ENCODE peak calls at places on chromosomes 7 and 10, in four cellular contexts. M is left colon, D is lung, S is heart right ventricle. O is an unnamed sample.

GRCh38 chr7:44911911-44912310 is 26.6 kb upstream of the PURB start:
- ATAC-seq in D (no peak), S (no peak), M (no peak), O (peak)

GRCh38 chr10:21272585-21273399 is 252.7 kb downstream of the SKIDA1 start:
- ATAC-seq in D (no peak), M (no peak), S (no peak), O (no peak)

GRCh38 chr10:68121862-68122261 is 12.6 kb downstream of the MYPN start:
- ATAC-seq in D (no peak), M (no peak), S (no peak), O (no peak)

GRCh38 chr7:117323877-117324699 is 1.2 kb upstream of the WNT2 start:
- ATAC-seq in S (peak), M (no peak), D (peak), O (peak)

GRCh38 chr10:48333856-48334255 is 27.4 kb downstream of the MAPK8 start:
- ATAC-seq in D (no peak), M (no peak), S (peak), O (peak)

GRCh38 chr7:34734786-34735185 is 76.8 kb downstream of the NPSR1 start:
- ATAC-seq in M (no peak), S (no peak), D (no peak), O (no peak)

GRCh38 chr10:59240581-59241183 is 64.2 kb downstream of the PHYHIPL start:
- ATAC-seq in S (no peak), M (peak), D (no peak), O (no peak)

GRCh38 chr10:57716884-57717283 is 550.8 kb downstream of the IPMK start:
- ATAC-seq in D (no peak), M (peak), S (no peak), O (no peak)

GRCh38 chr7:33722383-33723096 is 182.8 kb upstream of the BMPER start:
- ATAC-seq in M (no peak), S (no peak), D (no peak), O (peak)

GRCh38 chr7:155456772-155457543 is 971 bp upstream of the EN2 start:
- ATAC-seq in S (peak), M (peak), D (no peak), O (peak)

GRCh38 chr10:43395571-43396060 is 13.4 kb downstream of the HNRNPF start:
- ATAC-seq in S (no peak), D (no peak), M (peak), O (no peak)

GRCh38 chr7:2399848-2400587 is 3.4 kb upstream of the CHST12 start:
- ATAC-seq in M (no peak), S (peak), D (no peak), O (no peak)

GRCh38 chr7:150823484-150824126 is 23.0 kb downstream of the TMEM176A start:
- ATAC-seq in S (peak), D (no peak), M (no peak), O (no peak)

GRCh38 chr10:76342996-76343395 is 911.6 kb downstream of the LRMDA start:
- ATAC-seq in D (no peak), M (no peak), S (no peak), O (no peak)

GRCh38 chr10:19788902-19789301 is 27.3 kb upstream of the PLXDC2 start:
- ATAC-seq in D (no peak), S (no peak), M (no peak), O (no peak)

GRCh38 chr10:76185476-76186255 is 754.2 kb downstream of the LRMDA start:
- ATAC-seq in M (no peak), D (no peak), S (no peak), O (no peak)

GRCh38 chr10:47423476-47423875 is 39.4 kb upstream of the ZNF488 start:
- ATAC-seq in M (no peak), S (no peak), D (no peak), O (no peak)

GRCh38 chr7:155815332-155816191 is 3.3 kb upstream of the SHH start:
- ATAC-seq in M (peak), D (peak), S (peak), O (peak)

GRCh38 chr7:131322046-131322445 is 5.6 kb upstream of the MKLN1 start:
- ATAC-seq in D (no peak), S (no peak), M (no peak), O (no peak)

GRCh38 chr10:80158598-80159127 is 26.1 kb downstream of the PLAC9 start:
- ATAC-seq in M (peak), S (peak), D (peak), O (peak)

GRCh38 chr7:136677456-136678365 is 190.7 kb upstream of the CHRM2 start:
- ATAC-seq in S (no peak), M (no peak), D (no peak), O (no peak)

GRCh38 chr10:5971315-5971832 is 6.0 kb downstream of the IL15RA start:
- ATAC-seq in M (peak), S (peak), D (peak), O (peak)

GRCh38 chr10:13924020-13924725 is 337.4 kb downstream of the PRPF18 start:
- ATAC-seq in S (peak), M (no peak), D (peak), O (no peak)

GRCh38 chr10:126037946-126038345 is 141.6 kb downstream of the FANK1 start:
- ATAC-seq in D (no peak), S (no peak), M (no peak), O (no peak)

GRCh38 chr10:74681917-74682627 is 144.3 kb upstream of the KAT6B start:
- ATAC-seq in S (no peak), M (peak), D (no peak), O (no peak)

GRCh38 chr7:5397657-5398237 is 25.9 kb downstream of the TNRC18 start:
- ATAC-seq in S (no peak), D (no peak), M (peak), O (no peak)

GRCh38 chr10:112785089-112785488 is 165.0 kb upstream of the TCF7L2 start:
- ATAC-seq in M (no peak), S (no peak), D (no peak), O (no peak)

GRCh38 chr7:111159426-111159825 is 68.5 kb downstream of the LRRN3 start:
- ATAC-seq in D (no peak), S (no peak), M (no peak), O (no peak)

GRCh38 chr10:110932505-110933180 is 13.2 kb downstream of the SHOC2 start:
- ATAC-seq in D (no peak), S (no peak), M (no peak), O (peak)

GRCh38 chr10:64316416-64316815 is 795.2 kb downstream of the REEP3 start:
- ATAC-seq in S (no peak), M (no peak), D (no peak), O (no peak)

GRCh38 chr7:70634610-70635068 is 497.3 kb upstream of the GALNT17 start:
- ATAC-seq in S (no peak), M (no peak), D (no peak), O (no peak)

GRCh38 chr10:11595395-11595692 is 16.1 kb downstream of the USP6NL start:
- ATAC-seq in S (no peak), M (no peak), D (no peak), O (no peak)

GRCh38 chr7:112129655-112130323 is 76.4 kb downstream of the DOCK4 start:
- ATAC-seq in M (peak), S (peak), D (peak), O (no peak)

GRCh38 chr7:121376982-121377381 is 19.1 kb downstream of the FAM3C start:
- ATAC-seq in M (no peak), D (no peak), S (no peak), O (no peak)

GRCh38 chr10:69639291-69640195 is 9.5 kb downstream of the FAM241B start:
- ATAC-seq in M (peak), D (no peak), S (no peak), O (peak)

GRCh38 chr7:96979551-96980276 is 25.6 kb upstream of the DLX6 start:
- ATAC-seq in S (no peak), D (no peak), M (no peak), O (peak)

GRCh38 chr7:158784270-158784669 is 45.0 kb downstream of the ESYT2 start:
- ATAC-seq in M (no peak), D (no peak), S (peak), O (no peak)